ENCODE peak calls at places on chromosomes 2 and 18, in four cellular contexts. Y is OCI-LY7, N is heart left ventricle, I is heart right ventricle. Z is an unnamed sample.

GRCh38 chr2:101718993-101719571 is 21.6 kb downstream of the MAP4K4 start:
- DNase-seq in Y (peak), N (no peak), I (no peak), Z (no peak)

GRCh38 chr2:156719036-156719435 is 282.9 kb downstream of the GPD2 start:
- DNase-seq in Y (no peak), N (no peak), I (no peak), Z (no peak)

GRCh38 chr2:10591207-10591606 is 98.6 kb downstream of the NOL10 start:
- DNase-seq in Y (no peak), N (no peak), I (no peak), Z (no peak)

GRCh38 chr2:54601339-54601738 is 122.1 kb upstream of the EML6 start:
- DNase-seq in Y (no peak), N (no peak), I (no peak), Z (no peak)

GRCh38 chr2:24365051-24365450 is 4.7 kb upstream of the ITSN2 start:
- DNase-seq in Y (no peak), N (peak), I (peak), Z (peak)

GRCh38 chr2:71614976-71615768 is 161.8 kb downstream of the DYSF start:
- DNase-seq in Y (no peak), N (peak), I (peak), Z (no peak)

GRCh38 chr2:218257390-218257981 is 3.3 kb upstream of the GPBAR1 start:
- DNase-seq in Y (peak), N (no peak), I (no peak), Z (no peak)

GRCh38 chr2:100178085-100178788 is 35.8 kb upstream of the AFF3 start:
- DNase-seq in Y (peak), N (no peak), I (no peak), Z (no peak)

GRCh38 chr2:219059375-219059724 is 1.4 kb downstream of the IHH start:
- DNase-seq in Y (no peak), N (no peak), I (no peak), Z (no peak)

GRCh38 chr2:238574490-238575271 is 148.0 kb downstream of the ASB1 start:
- DNase-seq in Y (no peak), N (no peak), I (no peak), Z (no peak)

GRCh38 chr2:219298759-219299371 is 10.3 kb downstream of the PTPRN start:
- DNase-seq in Y (peak), N (peak), I (peak), Z (peak)

GRCh38 chr2:42047488-42048317 is at the start of gene PKDCC:
- DNase-seq in Y (no peak), N (peak), I (peak), Z (no peak)

GRCh38 chr2:182148344-182148743 is 162.7 kb downstream of the PPP1R1C start:
- DNase-seq in Y (no peak), N (no peak), I (no peak), Z (no peak)

GRCh38 chr2:195863564-195863963 is 205.1 kb downstream of the DNAH7 start:
- DNase-seq in Y (no peak), N (no peak), I (no peak), Z (no peak)

GRCh38 chr2:218262631-218263586 is 2.1 kb downstream of the GPBAR1 start:
- DNase-seq in Y (no peak), N (no peak), I (peak), Z (no peak)

GRCh38 chr2:131094655-131095281 is 1.5 kb upstream of the FAM168B start:
- DNase-seq in Y (no peak), N (no peak), I (no peak), Z (no peak)

GRCh38 chr2:190499976-190500588 is 34.4 kb downstream of the NEMP2 start:
- DNase-seq in Y (no peak), N (no peak), I (no peak), Z (no peak)

GRCh38 chr2:88828397-88829137 is 137.1 kb downstream of the RPIA start:
- DNase-seq in Y (peak), N (peak), I (peak), Z (no peak)

GRCh38 chr2:186903183-186903582 is 54.2 kb upstream of the ZSWIM2 start:
- DNase-seq in Y (no peak), N (no peak), I (no peak), Z (no peak)

GRCh38 chr18:80252136-80252535 is 4.8 kb upstream of the PARD6G start:
- DNase-seq in Y (no peak), N (no peak), I (no peak), Z (no peak)

GRCh38 chr18:5709476-5710095 is 165.8 kb upstream of the EPB41L3 start:
- DNase-seq in Y (no peak), N (no peak), I (no peak), Z (no peak)

GRCh38 chr2:124024491-124025348 is at the start of gene CNTNAP5:
- DNase-seq in Y (no peak), N (peak), I (peak), Z (no peak)

DNA sequence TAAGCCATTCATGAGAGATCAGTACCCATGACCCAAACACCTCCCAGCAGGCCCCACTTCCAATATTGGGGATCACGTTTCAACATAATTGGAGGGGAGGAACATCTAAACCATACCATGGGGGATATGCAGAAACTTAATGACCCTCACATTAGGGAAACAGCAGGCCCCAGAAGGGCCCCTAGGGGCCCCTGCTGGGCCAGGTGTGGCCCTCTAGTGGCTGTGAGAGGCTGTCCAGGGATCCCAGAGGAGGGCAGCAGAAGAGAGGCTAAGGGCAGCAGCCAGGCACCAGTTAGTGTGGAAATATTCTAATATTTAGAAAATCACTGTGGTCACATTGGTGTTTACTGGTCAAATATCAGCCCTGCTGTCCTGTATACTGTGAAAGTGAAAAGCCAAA is 49.3 kb upstream of the ANKRD44 start:
- DNase-seq in Y (no peak), N (no peak), I (no peak), Z (no peak)
- TF ChIP-seq CTCF in Y (peak), N (no peak), I (no peak), Z (no peak)

DNA sequence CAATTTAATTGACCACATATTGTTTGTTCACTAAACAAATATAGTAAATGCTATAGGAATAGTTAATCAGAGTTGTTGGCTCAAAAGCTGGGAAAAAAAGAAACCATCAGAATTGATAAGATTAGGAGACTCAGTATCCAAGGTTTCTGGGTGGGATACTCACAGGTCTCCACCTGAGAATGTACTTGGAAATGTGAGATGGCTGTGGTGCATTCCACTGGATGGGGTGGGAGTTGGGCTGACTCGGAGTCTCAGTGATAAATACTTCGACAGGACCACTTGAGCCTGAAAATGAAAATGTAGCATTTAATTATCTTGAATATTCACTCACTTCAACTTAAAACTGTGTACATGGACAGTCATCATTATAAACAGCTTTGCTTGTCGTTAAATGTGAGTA is 21.2 kb downstream of the FN1 start:
- DNase-seq in Y (no peak), N (no peak), I (no peak), Z (no peak)
- TF ChIP-seq CTCF in Y (no peak), N (no peak), I (no peak), Z (no peak)

DNA sequence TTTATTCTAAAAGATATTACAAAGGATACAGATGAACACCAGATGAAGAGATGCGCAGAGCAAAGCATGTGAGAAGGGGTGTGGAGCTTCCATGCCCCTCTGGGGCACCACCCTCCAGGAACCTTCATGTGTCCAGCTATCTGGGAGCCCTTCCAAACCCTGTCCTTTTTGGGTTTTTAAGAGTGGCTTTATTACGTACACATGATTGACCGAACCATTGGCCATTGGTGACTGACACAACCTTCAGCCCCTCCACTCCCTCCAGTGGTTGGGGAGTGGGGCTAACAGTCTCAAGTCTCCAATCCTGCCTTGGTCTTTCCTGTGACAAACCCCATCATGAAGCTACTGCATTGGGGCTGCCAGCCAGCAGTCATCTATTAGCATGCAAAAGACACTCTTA is 19.5 kb downstream of the IL1B start:
- DNase-seq in Y (no peak), N (no peak), I (no peak), Z (no peak)
- TF ChIP-seq CTCF in Y (no peak), N (no peak), I (no peak), Z (no peak)

GRCh38 chr2:14942991-14943390 is 310.5 kb downstream of the LRATD1 start:
- DNase-seq in Y (no peak), N (no peak), I (no peak), Z (no peak)

GRCh38 chr2:14941151-14941631 is 308.7 kb downstream of the LRATD1 start:
- DNase-seq in Y (no peak), N (no peak), I (no peak), Z (no peak)

GRCh38 chr2:14944562-14945346 is 312.2 kb downstream of the LRATD1 start:
- DNase-seq in Y (peak), N (no peak), I (no peak), Z (no peak)
- TF ChIP-seq CTCF in Y (peak), N (no peak), I (no peak), Z (no peak)